ENCODE peak calls at places on chromosome 14, in six cellular contexts. U is epithelial cell of esophagus, E is ovary, K is endothelial cell, Z is AG04449, L is stomach. W is an unnamed sample.

GRCh38 chr14:69270795-69271708 is 11.1 kb downstream of the GALNT16 start:
- DNase-seq in K (no peak), Z (no peak), L (no peak), E (no peak), U (peak), W (no peak)

GRCh38 chr14:30621354-30621953 is 665 bp upstream of the SCFD1 start:
- DNase-seq in E (no peak), Z (no peak), K (peak), L (no peak), U (peak), W (no peak)

GRCh38 chr14:59344711-59345455 is 120.3 kb downstream of the GPR135 start:
- DNase-seq in K (no peak), L (no peak), U (no peak), E (no peak), Z (no peak), W (no peak)

GRCh38 chr14:53330441-53330840 is 177.3 kb upstream of the DDHD1 start:
- DNase-seq in U (peak), L (no peak), K (no peak), E (no peak), Z (no peak), W (no peak)

GRCh38 chr14:72545411-72546311 is 348.2 kb downstream of the DPF3 start:
- DNase-seq in L (no peak), K (no peak), Z (no peak), E (no peak), U (peak), W (no peak)

GRCh38 chr14:20417250-20418186 is 4.2 kb upstream of the TEP1 start:
- DNase-seq in Z (no peak), K (no peak), E (no peak), U (no peak), L (no peak), W (no peak)

GRCh38 chr14:45068396-45068795 is 15.5 kb upstream of the PRPF39 start:
- DNase-seq in Z (no peak), U (no peak), E (no peak), L (no peak), K (no peak), W (no peak)

GRCh38 chr14:70245026-70245425 is 56.3 kb upstream of the SLC8A3 start:
- DNase-seq in K (no peak), U (peak), E (no peak), Z (no peak), L (no peak), W (no peak)

GRCh38 chr14:65131176-65131765 is 29.0 kb upstream of the MAX start:
- DNase-seq in L (no peak), U (peak), K (no peak), Z (peak), E (no peak), W (no peak)

GRCh38 chr14:55807059-55807499 is 227.1 kb downstream of the KTN1 start:
- DNase-seq in E (peak), U (peak), K (no peak), L (peak), Z (no peak), W (no peak)

GRCh38 chr14:82855912-82856381 is 1322.3 kb upstream of the SEL1L start:
- DNase-seq in U (peak), K (no peak), Z (no peak), E (no peak), L (no peak), W (no peak)

GRCh38 chr14:60777856-60778578 is 43.5 kb downstream of the MNAT1 start:
- DNase-seq in L (no peak), U (peak), E (no peak), Z (peak), K (no peak), W (no peak)

GRCh38 chr14:101087614-101088394 is 184.3 kb upstream of the RTL1 start:
- DNase-seq in L (peak), E (no peak), U (no peak), Z (no peak), K (no peak), W (no peak)

GRCh38 chr14:34554540-34555250 is 15.2 kb upstream of the EAPP start:
- DNase-seq in L (peak), Z (no peak), U (peak), K (no peak), E (peak), W (no peak)

GRCh38 chr14:104392001-104392395 is 187.6 kb upstream of the C14orf180 start:
- DNase-seq in U (no peak), E (no peak), K (no peak), Z (no peak), L (no peak), W (no peak)

GRCh38 chr14:24699052-24699451 is 65.1 kb upstream of the GZMB start:
- DNase-seq in E (no peak), K (no peak), L (no peak), U (no peak), Z (no peak), W (no peak)

GRCh38 chr14:21066882-21067502 is 3.1 kb upstream of the ARHGEF40 start:
- DNase-seq in K (no peak), Z (no peak), U (peak), L (no peak), E (no peak), W (no peak)

GRCh38 chr14:37376944-37377609 is 179.3 kb downstream of the MIPOL1 start:
- DNase-seq in Z (no peak), E (no peak), U (no peak), K (no peak), L (no peak), W (no peak)

GRCh38 chr14:80215756-80216581 is 4.7 kb upstream of the DIO2 start:
- DNase-seq in U (peak), Z (no peak), K (no peak), L (peak), E (no peak), W (no peak)

GRCh38 chr14:70771781-70772212 is 37.5 kb downstream of the MAP3K9 start:
- DNase-seq in L (no peak), K (peak), Z (no peak), E (no peak), U (peak), W (no peak)

GRCh38 chr14:51464411-51464810 is 187.3 kb upstream of the FRMD6 start:
- DNase-seq in Z (no peak), U (no peak), L (no peak), E (no peak), K (no peak), W (no peak)

GRCh38 chr14:90607141-90607540 is 209.1 kb downstream of the TTC7B start:
- DNase-seq in Z (no peak), K (no peak), E (no peak), L (no peak), U (no peak), W (no peak)

GRCh38 chr14:33671556-33671955 is 279.3 kb downstream of the EGLN3 start:
- DNase-seq in L (no peak), E (no peak), U (no peak), K (no peak), Z (no peak), W (no peak)

GRCh38 chr14:91927216-91927615 is 20.3 kb downstream of the FBLN5 start:
- DNase-seq in U (no peak), Z (no peak), E (no peak), L (no peak), K (no peak), W (no peak)

GRCh38 chr14:59004012-59004411 is 184.5 kb upstream of the DAAM1 start:
- DNase-seq in Z (no peak), L (no peak), U (peak), K (no peak), E (no peak), W (no peak)

GRCh38 chr14:96239759-96240158 is 16.3 kb upstream of the BDKRB1 start:
- DNase-seq in U (no peak), K (no peak), Z (no peak), L (no peak), E (no peak), W (no peak)

GRCh38 chr14:46250113-46250703 is 401.4 kb downstream of the RPL10L start:
- DNase-seq in K (peak), Z (no peak), E (no peak), L (no peak), U (peak), W (no peak)

GRCh38 chr14:33280646-33281045 is 342.0 kb downstream of the NPAS3 start:
- DNase-seq in L (no peak), K (no peak), Z (no peak), U (peak), E (no peak), W (no peak)

GRCh38 chr14:53608369-53608768 is 348.3 kb downstream of the BMP4 start:
- DNase-seq in K (no peak), U (peak), L (peak), Z (no peak), E (no peak), W (no peak)

GRCh38 chr14:53430870-53431269 is 277.7 kb upstream of the DDHD1 start:
- DNase-seq in K (no peak), L (no peak), U (no peak), Z (no peak), E (no peak), W (no peak)

GRCh38 chr14:32697704-32698103 is 241.0 kb upstream of the NPAS3 start:
- DNase-seq in K (no peak), Z (peak), U (peak), L (no peak), E (no peak), W (no peak)

GRCh38 chr14:68795602-68796417 is 2.9 kb upstream of the ZFP36L1 start:
- DNase-seq in K (peak), Z (no peak), E (peak), U (peak), L (peak), W (peak)

GRCh38 chr14:61753631-61754030 is 8.6 kb upstream of the SNAPC1 start:
- DNase-seq in L (no peak), K (no peak), Z (no peak), E (no peak), U (no peak), W (no peak)

GRCh38 chr14:91367173-91368171 is 50.1 kb downstream of the CCDC88C start:
- DNase-seq in E (no peak), U (peak), Z (no peak), K (no peak), L (peak), W (no peak)

GRCh38 chr14:61337893-61338292 is 16.5 kb downstream of the PRKCH start:
- DNase-seq in L (peak), U (no peak), E (no peak), K (no peak), Z (no peak), W (no peak)

DNA sequence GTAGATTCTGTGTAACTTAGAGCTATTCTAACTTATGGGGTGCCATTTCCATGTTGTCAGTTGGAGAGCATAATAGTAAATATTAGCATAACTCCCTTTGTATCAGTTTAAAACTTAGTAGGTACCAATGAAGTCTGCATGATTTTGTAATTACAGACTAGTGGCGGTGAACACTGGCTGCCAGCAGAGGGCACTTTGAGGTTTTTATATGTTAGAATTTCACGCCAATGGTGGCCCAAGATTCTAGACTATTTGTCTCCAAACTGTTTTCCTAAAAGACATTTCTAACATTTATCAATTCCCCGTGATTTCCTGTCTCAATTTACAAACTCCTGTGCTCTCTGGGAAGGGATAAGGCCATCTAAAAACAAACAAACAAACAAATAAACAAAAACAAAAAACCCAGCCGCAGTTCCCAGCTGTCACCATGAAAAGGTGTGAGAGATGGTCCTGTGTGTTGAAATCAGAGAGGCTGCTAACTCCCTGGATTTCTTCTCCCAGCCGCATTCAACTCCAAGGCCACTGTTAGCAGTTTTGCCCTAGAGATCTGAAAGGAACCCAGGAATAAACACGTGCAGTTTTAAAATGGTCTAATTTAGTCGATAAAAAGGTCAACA is 57.6 kb downstream of the BRMS1L start:
- DNase-seq in U (peak), E (no peak), L (peak), K (peak), Z (no peak), W (no peak)
- TF ChIP-seq CTCF in U (peak), E (no peak), L (peak), K (peak), Z (peak), W (peak)

GRCh38 chr14:87524011-87524410 is 469.0 kb downstream of the GALC start:
- DNase-seq in Z (no peak), U (no peak), K (no peak), E (no peak), L (no peak), W (no peak)

DNA sequence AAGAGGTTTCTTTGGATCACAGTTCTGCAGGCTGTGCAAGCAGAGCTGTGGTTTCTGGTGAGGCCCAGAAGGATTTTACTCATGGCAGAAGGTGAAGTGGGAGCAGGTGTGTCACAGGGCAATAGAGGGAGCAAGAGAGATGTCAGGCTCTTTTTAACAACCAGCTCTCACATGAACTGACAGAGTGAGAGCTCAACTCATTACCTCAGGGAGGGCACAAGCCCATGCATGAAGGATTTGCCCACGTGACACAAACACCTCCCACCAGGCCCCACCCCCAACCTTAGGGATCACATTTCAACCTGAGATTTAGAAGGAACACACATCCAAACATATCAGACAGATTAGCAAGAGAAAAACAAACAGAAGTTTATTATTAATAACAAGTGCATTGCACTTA is 470.4 kb downstream of the GALC start:
- DNase-seq in Z (no peak), L (no peak), U (peak), K (no peak), E (no peak), W (no peak)
- TF ChIP-seq CTCF in Z (no peak), L (no peak), U (peak), K (no peak), E (no peak), W (no peak)

GRCh38 chr14:105532735-105533141 is 6.4 kb downstream of the TMEM121 start:
- DNase-seq in K (peak), L (no peak), E (no peak), U (no peak), Z (no peak), W (no peak)
- TF ChIP-seq CTCF in K (no peak), L (peak), E (no peak), U (peak), Z (peak), W (peak)

GRCh38 chr14:22871200-22871961 is at the start of gene LRP10:
- DNase-seq in K (peak), L (peak), Z (no peak), E (peak), U (peak), W (peak)
- TF ChIP-seq CTCF in K (no peak), L (no peak), Z (no peak), E (peak), U (no peak), W (no peak)

DNA sequence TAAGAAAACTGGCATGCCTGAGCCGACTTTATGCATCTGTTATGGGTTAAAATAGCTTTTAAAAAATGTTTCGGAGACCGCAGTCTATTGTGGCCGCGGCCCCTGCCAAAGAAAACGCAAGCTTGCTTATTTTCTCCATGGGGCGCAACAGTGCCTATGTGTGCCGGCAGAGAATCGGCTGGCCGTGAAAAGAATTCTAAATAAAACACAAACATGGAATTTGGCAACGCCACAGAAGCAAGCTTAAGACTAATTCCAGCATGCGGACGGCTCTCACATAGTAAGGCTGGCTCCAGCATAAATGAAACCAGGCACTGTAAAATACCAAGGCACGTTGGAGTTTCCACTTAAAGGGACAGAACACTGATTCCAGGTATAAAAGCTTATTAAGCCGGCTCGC is 56.7 kb downstream of the BCL11B start:
- DNase-seq in Z (peak), L (no peak), K (no peak), E (peak), U (peak), W (no peak)
- TF ChIP-seq CTCF in Z (no peak), L (no peak), K (no peak), E (no peak), U (no peak), W (no peak)

DNA sequence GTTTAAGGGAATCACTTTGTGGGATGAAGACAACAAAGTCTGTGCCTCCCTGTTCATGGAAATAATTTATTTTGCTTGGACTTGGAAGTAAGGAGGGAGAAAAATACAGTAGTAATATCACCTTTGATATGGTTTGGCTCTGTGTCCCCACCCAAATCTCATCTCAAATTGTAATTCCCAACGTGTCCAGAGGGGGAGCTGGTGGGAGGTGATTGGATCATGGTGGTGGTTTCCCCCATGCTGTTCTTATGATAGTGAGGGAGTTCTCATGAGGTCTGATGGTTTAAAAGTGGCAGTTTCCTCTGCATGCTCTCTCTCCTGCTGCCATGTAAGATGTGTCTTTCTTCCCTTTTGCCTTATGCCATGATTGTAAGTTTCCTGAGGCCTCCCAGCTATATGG is 460.7 kb downstream of the NOVA1 start:
- DNase-seq in K (no peak), U (no peak), Z (no peak), L (no peak), E (no peak), W (no peak)
- TF ChIP-seq CTCF in K (peak), U (no peak), Z (no peak), L (no peak), E (no peak), W (no peak)

W was measured in progenitor cell of endocrine pancreas.